ENCODE peak calls at places on chromosome 18, in four cellular contexts. V is K562, A is GM12878, G is HepG2. F is an unnamed sample.

GRCh38 chr18:68662779-68663178 is 52.1 kb downstream of the TMX3 start:
- DNase-seq in A (no peak), G (no peak), V (no peak), F (peak)

GRCh38 chr18:63112681-63113080 is 206.9 kb downstream of the BCL2 start:
- DNase-seq in G (no peak), V (no peak), A (no peak), F (no peak)

GRCh38 chr18:59715966-59716369 is 18.7 kb upstream of the CCBE1 start:
- DNase-seq in V (no peak), A (no peak), G (no peak), F (no peak)

GRCh38 chr18:649341-649740 is 8.1 kb upstream of the TYMS start:
- DNase-seq in V (no peak), G (peak), A (no peak), F (no peak)

GRCh38 chr18:47767699-47768098 is 162.8 kb downstream of the SMAD2 start:
- DNase-seq in A (no peak), V (no peak), G (no peak), F (no peak)

GRCh38 chr18:67742525-67742924 is 226.0 kb upstream of the DSEL start:
- DNase-seq in A (no peak), G (no peak), V (no peak), F (no peak)

GRCh38 chr18:36247036-36247435 is 50.5 kb upstream of the FHOD3 start:
- DNase-seq in V (no peak), A (no peak), G (no peak), F (no peak)

GRCh38 chr18:69590150-69590549 is 189.5 kb downstream of the DOK6 start:
- DNase-seq in G (no peak), V (no peak), A (no peak), F (no peak)

GRCh38 chr18:76493213-76494107 is 1.6 kb downstream of the ZNF516 start:
- DNase-seq in A (no peak), G (peak), V (peak), F (no peak)
- TF ChIP-seq TARDBP in A (no peak), G (no peak), V (no peak), F (no peak)

GRCh38 chr18:73893879-73894278 is 253.8 kb downstream of the FBXO15 start:
- DNase-seq in G (no peak), V (no peak), A (no peak), F (no peak)

GRCh38 chr18:73897517-73897916 is 250.1 kb downstream of the FBXO15 start:
- DNase-seq in G (no peak), V (no peak), A (no peak), F (no peak)

GRCh38 chr18:73891572-73892421 is 255.8 kb downstream of the FBXO15 start:
- DNase-seq in G (no peak), A (no peak), V (peak), F (peak)

GRCh38 chr18:73896685-73897084 is 250.9 kb downstream of the FBXO15 start:
- DNase-seq in V (no peak), G (no peak), A (no peak), F (no peak)

GRCh38 chr18:73895701-73896100 is 251.9 kb downstream of the FBXO15 start:
- DNase-seq in G (peak), A (no peak), V (no peak), F (no peak)
- TF ChIP-seq TARDBP in G (no peak), A (no peak), V (no peak), F (no peak)

GRCh38 chr18:54069729-54070128 is 154.7 kb downstream of the MBD2 start:
- DNase-seq in G (no peak), V (no peak), A (no peak), F (no peak)
- TF ChIP-seq TARDBP in G (no peak), V (no peak), A (no peak), F (no peak)

DNA sequence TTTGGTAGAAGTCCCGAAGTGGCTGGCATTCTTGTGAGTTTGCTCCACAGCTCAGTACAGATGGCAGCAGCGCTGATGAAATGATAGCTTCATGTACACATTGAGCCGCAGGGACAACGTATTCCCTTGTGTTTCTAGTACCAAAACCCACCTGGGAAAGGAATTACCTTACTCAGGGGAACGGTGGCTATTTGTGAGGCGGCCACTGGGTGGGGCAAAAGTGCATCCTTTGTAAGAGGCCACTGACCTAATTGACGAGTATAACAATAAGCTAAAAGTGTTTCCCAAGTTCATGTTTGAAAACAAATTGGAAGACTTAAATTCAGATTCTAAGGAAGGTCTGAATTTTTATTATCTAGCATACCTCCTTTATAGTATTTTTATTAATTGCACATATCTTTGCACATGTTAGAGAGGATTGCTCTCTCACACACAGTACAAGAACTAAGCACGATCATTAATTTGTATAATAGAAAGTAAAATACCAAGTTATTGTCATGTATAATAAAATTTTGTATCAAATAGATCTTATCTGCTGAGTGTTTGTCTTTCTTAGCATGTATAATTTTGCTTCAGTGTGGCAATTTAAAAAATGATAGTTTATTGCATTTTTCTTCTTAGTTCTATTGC is 25.3 kb upstream of the CDH7 start:
- DNase-seq in A (no peak), V (peak), G (peak), F (peak)
- TF ChIP-seq TARDBP in A (no peak), V (no peak), G (no peak), F (no peak)

DNA sequence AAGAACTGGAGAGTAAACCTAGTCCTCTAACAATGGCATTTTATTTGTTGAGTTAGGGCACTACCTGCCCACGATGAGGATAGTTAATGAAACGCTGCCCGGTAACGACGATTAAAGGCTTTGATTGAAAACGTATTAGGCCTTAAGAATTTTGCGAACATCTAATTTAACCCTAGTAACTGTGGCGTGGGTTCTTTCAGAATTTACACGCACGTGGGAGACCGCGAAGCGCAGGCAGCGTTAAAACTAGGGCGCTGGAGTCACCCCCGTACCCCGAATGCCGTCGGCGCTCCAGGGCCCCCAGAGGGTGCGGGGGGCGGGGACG is 736 bp upstream of the SMCHD1 start:
- DNase-seq in G (no peak), V (no peak), A (no peak), F (no peak)
- TF ChIP-seq TARDBP in G (no peak), V (no peak), A (no peak), F (no peak)

GRCh38 chr18:77161954-77162353 is 29.4 kb upstream of the MBP start:
- DNase-seq in G (no peak), V (no peak), A (no peak), F (no peak)
- TF ChIP-seq TARDBP in G (no peak), V (no peak), A (no peak), F (no peak)

DNA sequence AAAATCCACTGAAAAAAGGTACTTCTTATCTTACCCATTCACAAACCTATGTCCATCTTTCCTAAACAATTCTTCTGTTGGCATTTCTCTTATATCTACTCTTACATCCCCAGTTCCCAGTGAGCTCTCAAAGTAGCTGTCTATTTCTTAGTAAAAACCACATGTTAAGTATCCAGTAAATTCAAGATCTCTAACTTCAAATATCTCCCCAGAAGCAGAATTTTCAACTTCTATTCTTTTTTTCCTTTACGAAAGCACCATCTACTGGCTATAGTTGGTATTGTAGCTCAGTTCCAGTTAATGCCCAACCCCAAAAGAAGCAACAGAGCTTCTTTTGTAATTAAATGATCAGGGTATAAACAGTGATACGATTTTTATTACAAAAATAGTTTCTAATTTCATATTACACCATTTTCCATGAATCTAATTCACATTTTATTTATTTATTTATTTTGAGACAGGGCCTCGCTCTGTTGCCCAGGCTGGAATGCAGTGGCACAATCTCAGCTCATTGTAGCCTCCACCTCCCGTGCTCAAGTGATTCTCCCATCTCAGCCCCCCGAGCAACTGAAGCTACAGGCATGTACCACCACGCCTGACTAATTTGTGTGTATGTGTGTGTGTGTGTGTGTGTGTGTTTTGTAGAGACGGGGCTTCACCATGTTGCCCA is 28.5 kb downstream of the HRH4 start:
- DNase-seq in A (peak), G (peak), V (peak), F (peak)
- TF ChIP-seq TARDBP in A (no peak), G (no peak), V (no peak), F (no peak)